ENCODE peak calls at places on chromosome 16, in ten cellular contexts. One of them, this sample, is unnamed.

GRCh38 chr16:30356401-30357084 is 1.4 kb upstream of the CD2BP2 start:
- DNase-seq in right cardiac atrium: no peak
- DNase-seq in psoas muscle: no peak
- DNase-seq in lower lobe of right lung: peak; percentile 45
- DNase-seq in colonic mucosa: peak; percentile 38
- DNase-seq in Caco-2: no peak
- DNase-seq in right atrium auricular region: no peak
- DNase-seq in bronchial epithelial cell: no peak
- DNase-seq in keratinocyte: no peak
- DNase-seq in CD8-positive, alpha-beta T cell: no peak
- DNase-seq in this sample: no peak

GRCh38 chr16:9827062-9827752 is 355.0 kb downstream of the GRIN2A start:
- DNase-seq in right cardiac atrium: no peak
- DNase-seq in psoas muscle: no peak
- DNase-seq in lower lobe of right lung: no peak
- DNase-seq in colonic mucosa: no peak
- DNase-seq in Caco-2: no peak
- DNase-seq in right atrium auricular region: no peak
- DNase-seq in bronchial epithelial cell: no peak
- DNase-seq in keratinocyte: no peak
- DNase-seq in CD8-positive, alpha-beta T cell: no peak
- DNase-seq in this sample: no peak

GRCh38 chr16:75087040-75087979 is 29.3 kb downstream of the LDHD start:
- DNase-seq in right cardiac atrium: no peak
- DNase-seq in psoas muscle: no peak
- DNase-seq in lower lobe of right lung: no peak
- DNase-seq in colonic mucosa: peak; percentile 70
- DNase-seq in Caco-2: no peak
- DNase-seq in right atrium auricular region: peak; percentile 64
- DNase-seq in bronchial epithelial cell: peak; percentile 32
- DNase-seq in keratinocyte: no peak
- DNase-seq in CD8-positive, alpha-beta T cell: no peak
- DNase-seq in this sample: peak; percentile 54

GRCh38 chr16:81519298-81520150 is 74.9 kb downstream of the CMIP start:
- DNase-seq in right cardiac atrium: no peak
- DNase-seq in psoas muscle: no peak
- DNase-seq in lower lobe of right lung: no peak
- DNase-seq in colonic mucosa: no peak
- DNase-seq in Caco-2: no peak
- DNase-seq in right atrium auricular region: no peak
- DNase-seq in bronchial epithelial cell: no peak
- DNase-seq in keratinocyte: no peak
- DNase-seq in CD8-positive, alpha-beta T cell: no peak
- DNase-seq in this sample: no peak

GRCh38 chr16:71882505-71883192 is 1.3 kb downstream of the ZNF821 start:
- DNase-seq in right cardiac atrium: no peak
- DNase-seq in psoas muscle: no peak
- DNase-seq in lower lobe of right lung: no peak
- DNase-seq in colonic mucosa: peak; percentile 92
- DNase-seq in Caco-2: peak; percentile 86
- DNase-seq in right atrium auricular region: peak; percentile 83
- DNase-seq in bronchial epithelial cell: peak; percentile 84
- DNase-seq in keratinocyte: peak; percentile 62
- DNase-seq in CD8-positive, alpha-beta T cell: peak; percentile 62
- DNase-seq in this sample: no peak

GRCh38 chr16:10530685-10531084 is 49.7 kb downstream of the EMP2 start:
- DNase-seq in right cardiac atrium: no peak
- DNase-seq in psoas muscle: no peak
- DNase-seq in lower lobe of right lung: no peak
- DNase-seq in colonic mucosa: no peak
- DNase-seq in Caco-2: no peak
- DNase-seq in right atrium auricular region: no peak
- DNase-seq in bronchial epithelial cell: no peak
- DNase-seq in keratinocyte: no peak
- DNase-seq in CD8-positive, alpha-beta T cell: no peak
- DNase-seq in this sample: no peak

GRCh38 chr16:3564130-3564888 is 12.9 kb downstream of the NLRC3 start:
- DNase-seq in right cardiac atrium: no peak
- DNase-seq in psoas muscle: no peak
- DNase-seq in lower lobe of right lung: no peak
- DNase-seq in colonic mucosa: no peak
- DNase-seq in Caco-2: no peak
- DNase-seq in right atrium auricular region: no peak
- DNase-seq in bronchial epithelial cell: no peak
- DNase-seq in keratinocyte: no peak
- DNase-seq in CD8-positive, alpha-beta T cell: no peak
- DNase-seq in this sample: no peak

GRCh38 chr16:30747331-30747730 is 894 bp upstream of the PHKG2 start:
- DNase-seq in right cardiac atrium: no peak
- DNase-seq in psoas muscle: no peak
- DNase-seq in lower lobe of right lung: no peak
- DNase-seq in colonic mucosa: no peak
- DNase-seq in Caco-2: no peak
- DNase-seq in right atrium auricular region: no peak
- DNase-seq in bronchial epithelial cell: peak; percentile 48
- DNase-seq in keratinocyte: no peak
- DNase-seq in CD8-positive, alpha-beta T cell: no peak
- DNase-seq in this sample: no peak

GRCh38 chr16:72468582-72468981 is 296.6 kb upstream of the PMFBP1 start:
- DNase-seq in right cardiac atrium: no peak
- DNase-seq in psoas muscle: no peak
- DNase-seq in lower lobe of right lung: no peak
- DNase-seq in colonic mucosa: no peak
- DNase-seq in Caco-2: no peak
- DNase-seq in right atrium auricular region: no peak
- DNase-seq in bronchial epithelial cell: no peak
- DNase-seq in keratinocyte: no peak
- DNase-seq in CD8-positive, alpha-beta T cell: no peak
- DNase-seq in this sample: no peak

GRCh38 chr16:3696425-3697218 is 20.7 kb downstream of the TRAP1 start:
- DNase-seq in right cardiac atrium: no peak
- DNase-seq in psoas muscle: no peak
- DNase-seq in lower lobe of right lung: no peak
- DNase-seq in colonic mucosa: no peak
- DNase-seq in Caco-2: no peak
- DNase-seq in right atrium auricular region: no peak
- DNase-seq in bronchial epithelial cell: no peak
- DNase-seq in keratinocyte: peak; percentile 21
- DNase-seq in CD8-positive, alpha-beta T cell: no peak
- DNase-seq in this sample: no peak

GRCh38 chr16:49068224-49068623 is 213.4 kb downstream of the CBLN1 start:
- DNase-seq in right cardiac atrium: no peak
- DNase-seq in psoas muscle: no peak
- DNase-seq in lower lobe of right lung: no peak
- DNase-seq in colonic mucosa: no peak
- DNase-seq in Caco-2: no peak
- DNase-seq in right atrium auricular region: no peak
- DNase-seq in bronchial epithelial cell: no peak
- DNase-seq in keratinocyte: no peak
- DNase-seq in CD8-positive, alpha-beta T cell: no peak
- DNase-seq in this sample: no peak
- H3K27me3 ChIP-seq in right cardiac atrium: no peaks in the 10 kb centered on the region
- H3K27me3 ChIP-seq in psoas muscle: no peaks in the 10 kb centered on the region
- H3K27me3 ChIP-seq in lower lobe of right lung: no peaks in the 10 kb centered on the region
- H3K27me3 ChIP-seq in colonic mucosa: no peaks in the 10 kb centered on the region
- H3K27me3 ChIP-seq in Caco-2: no peaks in the 10 kb centered on the region
- H3K27me3 ChIP-seq in right atrium auricular region: no peaks in the 10 kb centered on the region
- H3K27me3 ChIP-seq in bronchial epithelial cell: no peaks in the 10 kb centered on the region
- H3K27me3 ChIP-seq in keratinocyte: no peaks in the 10 kb centered on the region
- H3K27me3 ChIP-seq in CD8-positive, alpha-beta T cell: no peaks in the 10 kb centered on the region
- H3K27me3 ChIP-seq in this sample: no peaks in the 10 kb centered on the region

GRCh38 chr16:710500-711075 is 4.3 kb upstream of the METRN start:
- DNase-seq in right cardiac atrium: no peak
- DNase-seq in psoas muscle: no peak
- DNase-seq in lower lobe of right lung: no peak
- DNase-seq in colonic mucosa: no peak
- DNase-seq in Caco-2: no peak
- DNase-seq in right atrium auricular region: no peak
- DNase-seq in bronchial epithelial cell: no peak
- DNase-seq in keratinocyte: no peak
- DNase-seq in CD8-positive, alpha-beta T cell: no peak
- DNase-seq in this sample: no peak
- H3K27me3 ChIP-seq in right cardiac atrium: no peaks in the 10 kb centered on the region
- H3K27me3 ChIP-seq in psoas muscle: peaks cover 54% of the 10 kb centered on the region
- H3K27me3 ChIP-seq in lower lobe of right lung: peaks cover 67% of the 10 kb centered on the region
- H3K27me3 ChIP-seq in colonic mucosa: peaks cover 37% of the 10 kb centered on the region
- H3K27me3 ChIP-seq in Caco-2: no peaks in the 10 kb centered on the region
- H3K27me3 ChIP-seq in right atrium auricular region: peaks cover 12% of the 10 kb centered on the region
- H3K27me3 ChIP-seq in bronchial epithelial cell: peaks cover 20% of the 10 kb centered on the region
- H3K27me3 ChIP-seq in keratinocyte: peaks cover 57% of the 10 kb centered on the region
- H3K27me3 ChIP-seq in CD8-positive, alpha-beta T cell: peaks cover 38% of the 10 kb centered on the region
- H3K27me3 ChIP-seq in this sample: peaks cover 59% of the 10 kb centered on the region

GRCh38 chr16:50275428-50276127 is 9.2 kb downstream of the ADCY7 start:
- DNase-seq in right cardiac atrium: no peak
- DNase-seq in psoas muscle: no peak
- DNase-seq in lower lobe of right lung: no peak
- DNase-seq in colonic mucosa: no peak
- DNase-seq in Caco-2: no peak
- DNase-seq in right atrium auricular region: no peak
- DNase-seq in bronchial epithelial cell: no peak
- DNase-seq in keratinocyte: no peak
- DNase-seq in CD8-positive, alpha-beta T cell: no peak
- DNase-seq in this sample: no peak

GRCh38 chr16:50276128-50276444 is 9.7 kb downstream of the ADCY7 start:
- DNase-seq in right cardiac atrium: no peak
- DNase-seq in psoas muscle: no peak
- DNase-seq in lower lobe of right lung: no peak
- DNase-seq in colonic mucosa: no peak
- DNase-seq in Caco-2: no peak
- DNase-seq in right atrium auricular region: no peak
- DNase-seq in bronchial epithelial cell: no peak
- DNase-seq in keratinocyte: no peak
- DNase-seq in CD8-positive, alpha-beta T cell: no peak
- DNase-seq in this sample: no peak

GRCh38 chr16:50279142-50279865 is 13.0 kb downstream of the ADCY7 start:
- DNase-seq in right cardiac atrium: peak; percentile 66
- DNase-seq in psoas muscle: no peak
- DNase-seq in lower lobe of right lung: peak; percentile 90
- DNase-seq in colonic mucosa: peak; percentile 79
- DNase-seq in Caco-2: no peak
- DNase-seq in right atrium auricular region: no peak
- DNase-seq in bronchial epithelial cell: no peak
- DNase-seq in keratinocyte: no peak
- DNase-seq in CD8-positive, alpha-beta T cell: no peak
- DNase-seq in this sample: peak; percentile 75

GRCh38 chr16:50276801-50277560 is 10.6 kb downstream of the ADCY7 start:
- DNase-seq in right cardiac atrium: no peak
- DNase-seq in psoas muscle: no peak
- DNase-seq in lower lobe of right lung: no peak
- DNase-seq in colonic mucosa: no peak
- DNase-seq in Caco-2: no peak
- DNase-seq in right atrium auricular region: no peak
- DNase-seq in bronchial epithelial cell: peak; percentile 20
- DNase-seq in keratinocyte: no peak
- DNase-seq in CD8-positive, alpha-beta T cell: no peak
- DNase-seq in this sample: no peak

GRCh38 chr16:50278251-50278650 is 11.9 kb downstream of the ADCY7 start:
- DNase-seq in right cardiac atrium: no peak
- DNase-seq in psoas muscle: no peak
- DNase-seq in lower lobe of right lung: no peak
- DNase-seq in colonic mucosa: no peak
- DNase-seq in Caco-2: no peak
- DNase-seq in right atrium auricular region: no peak
- DNase-seq in bronchial epithelial cell: no peak
- DNase-seq in keratinocyte: no peak
- DNase-seq in CD8-positive, alpha-beta T cell: no peak
- DNase-seq in this sample: no peak
- H3K27me3 ChIP-seq in right cardiac atrium: no peaks in the 10 kb centered on the region
- H3K27me3 ChIP-seq in psoas muscle: no peaks in the 10 kb centered on the region
- H3K27me3 ChIP-seq in lower lobe of right lung: no peaks in the 10 kb centered on the region
- H3K27me3 ChIP-seq in colonic mucosa: no peaks in the 10 kb centered on the region
- H3K27me3 ChIP-seq in Caco-2: no peaks in the 10 kb centered on the region
- H3K27me3 ChIP-seq in right atrium auricular region: no peaks in the 10 kb centered on the region
- H3K27me3 ChIP-seq in bronchial epithelial cell: no peaks in the 10 kb centered on the region
- H3K27me3 ChIP-seq in keratinocyte: no peaks in the 10 kb centered on the region
- H3K27me3 ChIP-seq in CD8-positive, alpha-beta T cell: no peaks in the 10 kb centered on the region
- H3K27me3 ChIP-seq in this sample: peaks cover 3% of the 10 kb centered on the region

GRCh38 chr16:84340305-84341040 is 27.9 kb upstream of the ATP2C2 start:
- DNase-seq in right cardiac atrium: no peak
- DNase-seq in psoas muscle: no peak
- DNase-seq in lower lobe of right lung: peak; percentile 80
- DNase-seq in colonic mucosa: peak; percentile 86
- DNase-seq in Caco-2: peak; percentile 91
- DNase-seq in right atrium auricular region: no peak
- DNase-seq in bronchial epithelial cell: peak; percentile 81
- DNase-seq in keratinocyte: no peak
- DNase-seq in CD8-positive, alpha-beta T cell: no peak
- DNase-seq in this sample: no peak
- H3K27me3 ChIP-seq in right cardiac atrium: no peaks in the 10 kb centered on the region
- H3K27me3 ChIP-seq in psoas muscle: no peaks in the 10 kb centered on the region
- H3K27me3 ChIP-seq in lower lobe of right lung: no peaks in the 10 kb centered on the region
- H3K27me3 ChIP-seq in colonic mucosa: no peaks in the 10 kb centered on the region
- H3K27me3 ChIP-seq in Caco-2: no peaks in the 10 kb centered on the region
- H3K27me3 ChIP-seq in right atrium auricular region: no peaks in the 10 kb centered on the region
- H3K27me3 ChIP-seq in bronchial epithelial cell: no peaks in the 10 kb centered on the region
- H3K27me3 ChIP-seq in keratinocyte: peaks cover 6% of the 10 kb centered on the region
- H3K27me3 ChIP-seq in CD8-positive, alpha-beta T cell: no peaks in the 10 kb centered on the region
- H3K27me3 ChIP-seq in this sample: no peaks in the 10 kb centered on the region

DNA sequence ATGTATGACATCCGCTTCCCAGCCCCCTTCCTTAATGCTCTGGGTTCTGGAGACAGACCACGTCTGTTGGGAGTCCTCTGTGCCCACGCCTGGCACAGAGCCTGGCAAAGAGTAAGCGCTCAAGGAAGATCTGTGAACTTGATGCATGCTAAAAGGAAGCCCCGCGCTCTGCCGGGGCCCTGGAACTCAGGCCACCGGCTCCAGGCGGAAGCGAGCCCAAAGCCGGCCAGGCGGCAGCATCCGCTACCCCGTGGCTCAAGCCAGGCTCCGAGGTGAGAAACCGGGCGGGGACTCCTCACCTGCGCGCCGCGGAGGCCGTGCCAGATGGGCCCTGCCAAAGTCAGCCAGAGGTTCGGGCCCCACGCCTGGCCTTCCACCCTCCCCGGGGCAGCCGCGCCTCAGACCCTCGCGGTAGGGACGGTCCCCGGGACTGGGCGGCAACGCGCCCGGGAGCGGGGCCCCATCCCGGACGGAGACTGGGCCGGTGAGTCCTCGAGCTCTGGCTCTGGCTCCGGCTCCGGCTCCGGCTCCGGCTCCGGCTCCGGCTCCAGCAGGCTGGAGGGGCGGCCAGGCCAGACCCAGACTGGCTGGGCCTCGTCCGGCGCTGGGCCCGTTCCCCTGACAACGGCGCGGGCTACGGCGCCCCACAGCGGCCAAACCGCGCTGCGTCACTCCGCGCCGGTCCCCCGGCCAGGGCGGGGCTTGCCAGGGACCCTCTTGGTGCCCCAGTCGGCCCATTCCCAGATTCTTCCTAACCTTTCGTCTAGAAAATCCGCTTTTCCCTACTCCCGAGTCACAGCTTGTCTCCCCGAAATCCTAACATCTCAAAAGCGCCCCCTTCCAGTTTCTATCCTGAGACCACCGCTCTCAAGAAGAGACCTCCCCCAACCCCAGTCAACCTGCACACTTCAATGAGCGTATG is at the start of gene ZDHHC1:
- DNase-seq in right cardiac atrium: peak; percentile 81
- DNase-seq in psoas muscle: peak; percentile 83
- DNase-seq in lower lobe of right lung: peak; percentile 78
- DNase-seq in colonic mucosa: peak; percentile 73
- DNase-seq in Caco-2: no peak
- DNase-seq in right atrium auricular region: no peak
- DNase-seq in bronchial epithelial cell: peak; percentile 65
- DNase-seq in keratinocyte: no peak
- DNase-seq in CD8-positive, alpha-beta T cell: peak; percentile 26
- DNase-seq in this sample: peak; percentile 76
- H3K27me3 ChIP-seq in right cardiac atrium: no peaks in the 10 kb centered on the region
- H3K27me3 ChIP-seq in psoas muscle: no peaks in the 10 kb centered on the region
- H3K27me3 ChIP-seq in lower lobe of right lung: no peaks in the 10 kb centered on the region
- H3K27me3 ChIP-seq in colonic mucosa: no peaks in the 10 kb centered on the region
- H3K27me3 ChIP-seq in Caco-2: no peaks in the 10 kb centered on the region
- H3K27me3 ChIP-seq in right atrium auricular region: no peaks in the 10 kb centered on the region
- H3K27me3 ChIP-seq in bronchial epithelial cell: no peaks in the 10 kb centered on the region
- H3K27me3 ChIP-seq in keratinocyte: no peaks in the 10 kb centered on the region
- H3K27me3 ChIP-seq in CD8-positive, alpha-beta T cell: no peaks in the 10 kb centered on the region
- H3K27me3 ChIP-seq in this sample: no peaks in the 10 kb centered on the region

This sample was measured in left ventricle myocardium inferior.